ENCODE peak calls at places on chromosomes 2 and 18, in four cellular contexts. M is lower lobe of right lung, J is GM23248, A is dorsolateral prefrontal cortex. V is an unnamed sample.

GRCh38 chr2:174779361-174779928 is 15.2 kb upstream of the CHRNA1 start:
- DNase-seq in M (no peak), J (peak; percentile 66), A (no peak), V (no peak)

GRCh38 chr2:30776831-30777652 is 30.2 kb downstream of the CAPN13 start:
- DNase-seq in M (no peak), J (no peak), A (no peak), V (no peak)

GRCh38 chr2:73703675-73704074 is 33.5 kb downstream of the TPRKB start:
- DNase-seq in M (no peak), J (no peak), A (no peak), V (no peak)

GRCh38 chr2:204791230-204791629 is 246.0 kb downstream of the PARD3B start:
- DNase-seq in M (no peak), J (peak; percentile 7), A (no peak), V (no peak)

GRCh38 chr2:126244937-126245336 is 411.0 kb upstream of the GYPC start:
- DNase-seq in M (peak; percentile 49), J (peak; percentile 21), A (no peak), V (peak; percentile 48)

GRCh38 chr2:218397502-218398436 is 1.9 kb upstream of the CTDSP1 start:
- DNase-seq in M (peak; percentile 89), J (peak; percentile 91), A (no peak), V (no peak)

GRCh38 chr18:12046751-12047335 is 46.8 kb upstream of the ANKRD62 start:
- DNase-seq in M (no peak), J (no peak), A (no peak), V (no peak)

GRCh38 chr2:240812721-240813120 is 7.3 kb downstream of the KIF1A start:
- DNase-seq in M (peak; percentile 29), J (no peak), A (peak; percentile 7), V (no peak)

GRCh38 chr2:181697571-181697970 is 17.3 kb upstream of the NEUROD1 start:
- DNase-seq in M (no peak), J (no peak), A (no peak), V (no peak)

GRCh38 chr2:18932864-18933263 is 343.5 kb upstream of the NT5C1B start:
- DNase-seq in M (no peak), J (peak; percentile 26), A (peak; percentile 17), V (no peak)

GRCh38 chr2:204686415-204686814 is 141.1 kb downstream of the PARD3B start:
- DNase-seq in M (no peak), J (peak; percentile 58), A (no peak), V (no peak)

GRCh38 chr2:191501390-191502168 is 176.4 kb upstream of the NABP1 start:
- DNase-seq in M (no peak), J (peak; percentile 68), A (no peak), V (peak; percentile 59)

GRCh38 chr2:98761267-98761781 is 30.4 kb upstream of the MGAT4A start:
- DNase-seq in M (no peak), J (no peak), A (peak; percentile 33), V (peak; percentile 97)

GRCh38 chr2:207599641-207600040 is 25.6 kb downstream of the METTL21A start:
- DNase-seq in M (no peak), J (peak; percentile 12), A (no peak), V (no peak)

GRCh38 chr2:36059684-36060083 is 295.9 kb upstream of the CRIM1 start:
- DNase-seq in M (no peak), J (no peak), A (no peak), V (no peak)

GRCh38 chr2:160630801-160631590 is 137.4 kb upstream of the RBMS1 start:
- DNase-seq in M (no peak), J (peak; percentile 41), A (no peak), V (no peak)

GRCh38 chr18:62388855-62389760 is 64.0 kb downstream of the TNFRSF11A start:
- DNase-seq in M (no peak), J (peak; percentile 15), A (no peak), V (no peak)

GRCh38 chr2:151809073-151809383 is 19.2 kb downstream of the ARL5A start:
- DNase-seq in M (no peak), J (no peak), A (no peak), V (no peak)

GRCh38 chr2:84939426-84940087 is 31.4 kb upstream of the KCMF1 start:
- DNase-seq in M (no peak), J (no peak), A (no peak), V (no peak)

GRCh38 chr2:63050186-63050915 is at the start of gene OTX1:
- DNase-seq in M (peak; percentile 69), J (peak; percentile 61), A (no peak), V (peak; percentile 84)

GRCh38 chr2:168120730-168121129 is 126.7 kb downstream of the STK39 start:
- DNase-seq in M (no peak), J (peak; percentile 27), A (no peak), V (no peak)

GRCh38 chr2:192887296-192887695 is 692.6 kb upstream of the TMEFF2 start:
- DNase-seq in M (no peak), J (no peak), A (no peak), V (no peak)

GRCh38 chr2:109322646-109323045 is 193.6 kb downstream of the SH3RF3 start:
- DNase-seq in M (no peak), J (no peak), A (no peak), V (no peak)

GRCh38 chr2:159249955-159250723 is 36.4 kb downstream of the WDSUB1 start:
- DNase-seq in M (peak; percentile 55), J (peak; percentile 93), A (peak; percentile 65), V (peak; percentile 57)

GRCh38 chr2:197708331-197708730 is 3.2 kb downstream of the MARS2 start:
- DNase-seq in M (no peak), J (peak; percentile 88), A (no peak), V (no peak)

GRCh38 chr18:26549486-26550435 is 1.4 kb upstream of the KCTD1 start:
- DNase-seq in M (peak; percentile 70), J (peak; percentile 81), A (peak; percentile 57), V (peak; percentile 28)

GRCh38 chr2:39701137-39701536 is 35.4 kb downstream of the TMEM178A start:
- DNase-seq in M (no peak), J (no peak), A (no peak), V (no peak)

GRCh38 chr18:59376351-59376935 is 17.4 kb upstream of the LMAN1 start:
- DNase-seq in M (no peak), J (no peak), A (no peak), V (no peak)

GRCh38 chr2:177334940-177335543 is 57.5 kb upstream of the AGPS start:
- DNase-seq in M (no peak), J (peak; percentile 75), A (peak; percentile 25), V (peak; percentile 37)

GRCh38 chr2:217666338-217666737 is 336.5 kb downstream of the TNS1 start:
- DNase-seq in M (no peak), J (peak; percentile 82), A (no peak), V (no peak)

GRCh38 chr2:76080154-76080553 is 369.4 kb upstream of the GCFC2 start:
- DNase-seq in M (no peak), J (no peak), A (no peak), V (peak; percentile 2)